ENCODE peak calls at places on chromosome 9, in six cellular contexts. H, W, O, R, F and L are unnamed samples.

GRCh38 chr9:117153021-117153420 is 261.8 kb downstream of the ASTN2 start:
- DNase-seq in H (no peak), W (no peak), O (no peak), R (no peak), F (no peak), L (no peak)

GRCh38 chr9:7058539-7058938 is 300.8 kb downstream of the KDM4C start:
- DNase-seq in H (no peak), W (no peak), O (no peak), R (no peak), F (no peak), L (no peak)

GRCh38 chr9:21919377-21920362 is 74.5 kb downstream of the CDKN2A start:
- DNase-seq in H (no peak), W (no peak), O (peak; percentile 51), R (no peak), F (no peak), L (no peak)

GRCh38 chr9:137781906-137782585 is 95.5 kb upstream of the CACNA1B start:
- DNase-seq in H (no peak), W (no peak), O (no peak), R (no peak), F (no peak), L (no peak)

GRCh38 chr9:84139296-84140100 is 158.9 kb downstream of the RMI1 start:
- DNase-seq in H (peak; percentile 53), W (no peak), O (no peak), R (peak; percentile 79), F (no peak), L (no peak)

GRCh38 chr9:110875275-110875674 is 163.0 kb downstream of the LPAR1 start:
- DNase-seq in H (peak; percentile 36), W (peak; percentile 8), O (no peak), R (no peak), F (no peak), L (no peak)

GRCh38 chr9:70451765-70452164 is 37.3 kb upstream of the KLF9 start:
- DNase-seq in H (no peak), W (no peak), O (no peak), R (no peak), F (no peak), L (no peak)

GRCh38 chr9:99873943-99874584 is 32.4 kb upstream of the STX17 start:
- DNase-seq in H (no peak), W (no peak), O (no peak), R (no peak), F (no peak), L (no peak)

GRCh38 chr9:95143591-95144561 is 173.6 kb downstream of the FANCC start:
- DNase-seq in H (peak; percentile 69), W (no peak), O (no peak), R (peak; percentile 60), F (no peak), L (no peak)

GRCh38 chr9:127360829-127361228 is 36.1 kb upstream of the SLC2A8 start:
- DNase-seq in H (no peak), W (peak; percentile 55), O (no peak), R (peak; percentile 20), F (no peak), L (no peak)

GRCh38 chr9:16143947-16144890 is 591.4 kb downstream of the CCDC171 start:
- DNase-seq in H (no peak), W (no peak), O (no peak), R (no peak), F (no peak), L (no peak)

GRCh38 chr9:126621056-126621918 is 7.6 kb downstream of the LMX1B start:
- DNase-seq in H (no peak), W (no peak), O (no peak), R (no peak), F (no peak), L (no peak)

GRCh38 chr9:104765138-104765537 is 1.2 kb downstream of the NIPSNAP3B start:
- DNase-seq in H (no peak), W (no peak), O (no peak), R (no peak), F (no peak), L (no peak)

GRCh38 chr9:109487247-109487646 is 10.9 kb downstream of the PTPN3 start:
- DNase-seq in H (no peak), W (no peak), O (no peak), R (no peak), F (no peak), L (no peak)

GRCh38 chr9:80504525-80505235 is 932.9 kb downstream of the TLE4 start:
- DNase-seq in H (no peak), W (no peak), O (no peak), R (no peak), F (no peak), L (no peak)

GRCh38 chr9:21350787-21351186 is at the start of gene IFNA6:
- DNase-seq in H (no peak), W (no peak), O (no peak), R (no peak), F (no peak), L (no peak)

GRCh38 chr9:105656131-105656921 is 5.9 kb upstream of the TAL2 start:
- DNase-seq in H (peak; percentile 61), W (peak; percentile 65), O (no peak), R (peak; percentile 38), F (peak; percentile 66), L (no peak)

GRCh38 chr9:81445331-81445921 is 243.9 kb downstream of the TLE1 start:
- DNase-seq in H (no peak), W (no peak), O (no peak), R (no peak), F (no peak), L (no peak)

GRCh38 chr9:101512116-101512515 is 21.5 kb upstream of the RNF20 start:
- DNase-seq in H (no peak), W (no peak), O (no peak), R (no peak), F (no peak), L (no peak)

GRCh38 chr9:134286513-134287245 is 39.6 kb upstream of the RXRA start:
- DNase-seq in H (no peak), W (no peak), O (no peak), R (peak; percentile 48), F (no peak), L (no peak)

GRCh38 chr9:127875306-127875966 is 2.0 kb downstream of the AK1 start:
- DNase-seq in H (no peak), W (no peak), O (no peak), R (no peak), F (peak; percentile 61), L (no peak)

DNA sequence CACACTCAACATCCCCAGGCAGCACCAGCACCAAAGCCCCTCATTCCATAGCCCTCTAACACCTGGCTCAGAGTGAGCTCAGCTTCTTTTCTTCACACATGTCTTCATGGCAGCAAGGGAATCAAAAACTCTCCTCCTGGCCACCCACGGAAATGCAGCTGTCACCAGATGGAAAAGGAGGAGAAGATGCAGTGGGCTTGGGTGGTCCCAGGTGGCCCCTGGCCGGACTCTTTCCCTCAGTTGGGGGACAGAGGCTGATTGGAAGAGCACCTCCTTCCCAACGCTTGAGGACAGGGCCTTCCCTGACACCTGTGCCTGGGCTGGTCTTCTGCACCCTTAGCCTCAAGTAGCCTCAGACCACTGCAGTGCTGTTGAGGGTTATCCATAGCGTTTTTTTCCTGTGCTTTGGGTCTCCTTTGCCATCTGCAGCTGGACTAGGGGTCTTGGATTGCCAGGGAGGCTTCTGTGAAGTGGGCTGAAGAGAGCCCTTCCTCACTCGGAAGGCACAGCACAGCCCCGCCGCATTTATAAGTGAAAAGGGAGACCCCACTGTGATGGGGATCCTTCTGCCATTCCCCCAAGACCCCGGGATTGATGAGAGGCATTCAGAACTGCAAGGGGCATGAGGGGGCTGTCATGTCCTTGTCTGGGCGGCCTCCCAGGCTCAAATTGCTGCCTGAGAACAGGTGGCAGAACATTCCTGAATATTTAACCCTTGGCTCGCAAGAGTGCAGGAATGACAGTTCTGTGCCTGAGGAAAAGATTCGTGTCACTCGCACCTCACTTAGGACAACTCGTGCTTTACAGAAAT is 200.0 kb downstream of the AUH start:
- DNase-seq in H (no peak), W (no peak), O (no peak), R (no peak), F (no peak), L (no peak)
- H3K4me1 ChIP-seq in H (peaks cover 29% of the 10 kb centered on the region), W (peaks cover 19% of the 10 kb centered on the region), O (peaks cover 43% of the 10 kb centered on the region), R (peaks cover 15% of the 10 kb centered on the region), F (no peaks in the 10 kb centered on the region), L (peaks cover 41% of the 10 kb centered on the region)

GRCh38 chr9:107523539-107523938 is 34.0 kb upstream of the KLF4 start:
- DNase-seq in H (no peak), W (no peak), O (no peak), R (no peak), F (no peak), L (no peak)
- H3K4me3 ChIP-seq in H (no peak overlapping the region), W (no peak overlapping the region), O (no peak overlapping the region), R (no peak overlapping the region), F (no peak overlapping the region), L (no peak overlapping the region)

GRCh38 chr9:124219290-124219605 is 38.5 kb upstream of the NEK6 start:
- DNase-seq in H (no peak), W (no peak), O (no peak), R (no peak), F (no peak), L (no peak)
- H3K4me1 ChIP-seq in H (peaks cover 41% of the 10 kb centered on the region), W (no peaks in the 10 kb centered on the region), O (peaks cover 50% of the 10 kb centered on the region), R (peaks cover 21% of the 10 kb centered on the region), F (peaks cover 24% of the 10 kb centered on the region), L (peaks cover 44% of the 10 kb centered on the region)

GRCh38 chr9:129696803-129697110 is 31.3 kb downstream of the PRRX2 start:
- DNase-seq in H (no peak), W (no peak), O (no peak), R (no peak), F (no peak), L (no peak)

GRCh38 chr9:129694265-129694664 is 28.8 kb downstream of the PRRX2 start:
- DNase-seq in H (no peak), W (no peak), O (no peak), R (no peak), F (no peak), L (no peak)

GRCh38 chr9:129695870-129696269 is 30.4 kb downstream of the PRRX2 start:
- DNase-seq in H (no peak), W (no peak), O (no peak), R (no peak), F (no peak), L (no peak)

GRCh38 chr9:129697956-129698757 is 32.7 kb downstream of the PRRX2 start:
- DNase-seq in H (no peak), W (no peak), O (no peak), R (no peak), F (no peak), L (no peak)

DNA sequence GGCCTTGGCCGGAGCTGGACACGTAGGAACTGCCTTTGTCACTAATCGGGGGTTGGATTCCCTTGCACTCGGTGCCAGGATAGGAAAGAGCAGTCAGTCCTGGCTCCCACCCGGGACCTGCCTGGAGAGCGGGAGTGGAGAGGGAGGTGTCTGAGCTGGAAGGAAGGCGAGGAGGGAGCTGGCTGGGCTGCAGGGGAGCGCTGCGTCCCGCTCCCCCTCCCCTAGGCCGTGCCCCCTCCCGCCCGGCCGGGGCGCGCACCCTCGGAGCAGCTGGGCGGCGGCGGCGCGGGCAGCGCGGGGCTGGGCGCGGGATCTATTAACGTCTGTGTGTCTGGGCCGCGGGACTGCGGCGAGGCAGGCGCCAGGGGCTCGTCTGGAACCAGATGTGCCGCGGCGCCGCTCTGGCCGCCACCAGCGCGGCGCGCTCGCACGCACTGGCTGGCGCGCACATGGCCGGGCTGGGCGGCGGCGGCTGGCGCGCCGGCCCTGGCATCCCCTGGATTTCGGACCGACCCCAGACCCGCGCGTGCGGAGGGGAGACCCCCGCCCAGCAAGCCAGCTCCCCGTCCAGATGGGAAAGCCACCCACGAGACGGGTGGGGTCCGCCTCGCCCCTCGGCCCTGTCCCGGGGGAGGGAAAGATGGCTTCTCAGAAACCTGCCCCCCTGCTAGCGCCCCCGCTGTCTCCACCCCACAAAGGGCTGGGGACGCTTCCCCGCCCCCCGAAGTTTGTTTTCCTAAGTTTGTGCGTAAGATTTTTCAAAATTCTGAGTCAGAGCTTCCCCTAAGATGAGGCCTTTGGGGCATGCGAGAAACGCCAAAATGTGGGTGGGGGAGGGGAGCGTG is 31.9 kb downstream of the PRRX2 start:
- DNase-seq in H (no peak), W (peak; percentile 75), O (no peak), R (no peak), F (no peak), L (no peak)
- H3K4me3 ChIP-seq in H (no peak overlapping the region), W (peak overlapping the region; percentile 39), O (no peak overlapping the region), R (peak overlapping the region; percentile 44), F (peak overlapping the region; percentile 39), L (no peak overlapping the region)